ENCODE peak calls at places on chromosomes 3 and 15, in five cellular contexts. One of them, this sample, is unnamed.

GRCh38 chr3:100407977-100408532 is 6.7 kb downstream of the LNP1 start:
- DNase-seq in HS-27A: no peak
- DNase-seq in GM19239: no peak
- DNase-seq in activated T-cell treated with anti-CD3 and anti-CD28 coated beads, Interleukin-2, amount 50 U/mL, for 4 hours: no peak
- DNase-seq in stimulated activated CD4-positive, alpha-beta T cell treated with anti-CD3 and anti-CD28 coated beads, Interleukin-15, amount 100 ng/mL, for 1 hour: no peak
- DNase-seq in this sample: no peak

GRCh38 chr3:77320514-77320913 is 280.6 kb downstream of the ROBO2 start:
- DNase-seq in HS-27A: peak
- DNase-seq in GM19239: no peak
- DNase-seq in activated T-cell treated with anti-CD3 and anti-CD28 coated beads, Interleukin-2, amount 50 U/mL, for 4 hours: no peak
- DNase-seq in stimulated activated CD4-positive, alpha-beta T cell treated with anti-CD3 and anti-CD28 coated beads, Interleukin-15, amount 100 ng/mL, for 1 hour: no peak
- DNase-seq in this sample: no peak

GRCh38 chr15:74365619-74366445 is 1.6 kb downstream of the CYP11A1 start:
- DNase-seq in stimulated activated CD4-positive, alpha-beta T cell treated with anti-CD3 and anti-CD28 coated beads, Interleukin-15, amount 100 ng/mL, for 1 hour: no peak
- DNase-seq in activated T-cell treated with anti-CD3 and anti-CD28 coated beads, Interleukin-2, amount 50 U/mL, for 4 hours: no peak
- DNase-seq in GM19239: no peak
- DNase-seq in HS-27A: no peak
- DNase-seq in this sample: peak

GRCh38 chr15:51884517-51885236 is 55.2 kb downstream of the TMOD3 start:
- DNase-seq in HS-27A: no peak
- DNase-seq in activated T-cell treated with anti-CD3 and anti-CD28 coated beads, Interleukin-2, amount 50 U/mL, for 4 hours: no peak
- DNase-seq in GM19239: no peak
- DNase-seq in stimulated activated CD4-positive, alpha-beta T cell treated with anti-CD3 and anti-CD28 coated beads, Interleukin-15, amount 100 ng/mL, for 1 hour: no peak
- DNase-seq in this sample: no peak

GRCh38 chr3:97510795-97511194 is 253.8 kb upstream of the ARL6 start:
- DNase-seq in HS-27A: no peak
- DNase-seq in GM19239: no peak
- DNase-seq in activated T-cell treated with anti-CD3 and anti-CD28 coated beads, Interleukin-2, amount 50 U/mL, for 4 hours: no peak
- DNase-seq in stimulated activated CD4-positive, alpha-beta T cell treated with anti-CD3 and anti-CD28 coated beads, Interleukin-15, amount 100 ng/mL, for 1 hour: no peak
- DNase-seq in this sample: no peak

GRCh38 chr15:74327756-74328155 is 39.7 kb downstream of the CYP11A1 start:
- DNase-seq in activated T-cell treated with anti-CD3 and anti-CD28 coated beads, Interleukin-2, amount 50 U/mL, for 4 hours: no peak
- DNase-seq in stimulated activated CD4-positive, alpha-beta T cell treated with anti-CD3 and anti-CD28 coated beads, Interleukin-15, amount 100 ng/mL, for 1 hour: no peak
- DNase-seq in HS-27A: no peak
- DNase-seq in GM19239: no peak
- DNase-seq in this sample: no peak

GRCh38 chr15:67121725-67122600 is 56.6 kb downstream of the SMAD3 start:
- DNase-seq in GM19239: no peak
- DNase-seq in HS-27A: no peak
- DNase-seq in activated T-cell treated with anti-CD3 and anti-CD28 coated beads, Interleukin-2, amount 50 U/mL, for 4 hours: no peak
- DNase-seq in stimulated activated CD4-positive, alpha-beta T cell treated with anti-CD3 and anti-CD28 coated beads, Interleukin-15, amount 100 ng/mL, for 1 hour: no peak
- DNase-seq in this sample: no peak

GRCh38 chr3:154195620-154196366 is 74.6 kb downstream of the ARHGEF26 start:
- DNase-seq in stimulated activated CD4-positive, alpha-beta T cell treated with anti-CD3 and anti-CD28 coated beads, Interleukin-15, amount 100 ng/mL, for 1 hour: no peak
- DNase-seq in HS-27A: no peak
- DNase-seq in GM19239: no peak
- DNase-seq in activated T-cell treated with anti-CD3 and anti-CD28 coated beads, Interleukin-2, amount 50 U/mL, for 4 hours: no peak
- DNase-seq in this sample: no peak

GRCh38 chr3:125032100-125032643 is 23.6 kb downstream of the HEG1 start:
- DNase-seq in GM19239: peak
- DNase-seq in HS-27A: no peak
- DNase-seq in activated T-cell treated with anti-CD3 and anti-CD28 coated beads, Interleukin-2, amount 50 U/mL, for 4 hours: no peak
- DNase-seq in stimulated activated CD4-positive, alpha-beta T cell treated with anti-CD3 and anti-CD28 coated beads, Interleukin-15, amount 100 ng/mL, for 1 hour: no peak
- DNase-seq in this sample: peak

GRCh38 chr3:43723121-43723734 is 32.5 kb downstream of the ABHD5 start:
- DNase-seq in GM19239: no peak
- DNase-seq in activated T-cell treated with anti-CD3 and anti-CD28 coated beads, Interleukin-2, amount 50 U/mL, for 4 hours: no peak
- DNase-seq in stimulated activated CD4-positive, alpha-beta T cell treated with anti-CD3 and anti-CD28 coated beads, Interleukin-15, amount 100 ng/mL, for 1 hour: no peak
- DNase-seq in HS-27A: no peak
- DNase-seq in this sample: peak

GRCh38 chr15:76286231-76286879 is 24.9 kb downstream of the ETFA start:
- DNase-seq in HS-27A: no peak
- DNase-seq in activated T-cell treated with anti-CD3 and anti-CD28 coated beads, Interleukin-2, amount 50 U/mL, for 4 hours: no peak
- DNase-seq in stimulated activated CD4-positive, alpha-beta T cell treated with anti-CD3 and anti-CD28 coated beads, Interleukin-15, amount 100 ng/mL, for 1 hour: no peak
- DNase-seq in GM19239: peak
- DNase-seq in this sample: no peak

GRCh38 chr3:136772709-136773108 is 20.5 kb upstream of the STAG1 start:
- DNase-seq in HS-27A: no peak
- DNase-seq in stimulated activated CD4-positive, alpha-beta T cell treated with anti-CD3 and anti-CD28 coated beads, Interleukin-15, amount 100 ng/mL, for 1 hour: no peak
- DNase-seq in GM19239: no peak
- DNase-seq in activated T-cell treated with anti-CD3 and anti-CD28 coated beads, Interleukin-2, amount 50 U/mL, for 4 hours: no peak
- DNase-seq in this sample: no peak

GRCh38 chr15:23854535-23855252 is 167.6 kb upstream of the NDN start:
- DNase-seq in HS-27A: no peak
- DNase-seq in stimulated activated CD4-positive, alpha-beta T cell treated with anti-CD3 and anti-CD28 coated beads, Interleukin-15, amount 100 ng/mL, for 1 hour: no peak
- DNase-seq in activated T-cell treated with anti-CD3 and anti-CD28 coated beads, Interleukin-2, amount 50 U/mL, for 4 hours: no peak
- DNase-seq in GM19239: no peak
- DNase-seq in this sample: no peak

GRCh38 chr3:48564022-48564421 is 441 bp upstream of the UCN2 start:
- DNase-seq in GM19239: no peak
- DNase-seq in activated T-cell treated with anti-CD3 and anti-CD28 coated beads, Interleukin-2, amount 50 U/mL, for 4 hours: peak
- DNase-seq in HS-27A: peak
- DNase-seq in stimulated activated CD4-positive, alpha-beta T cell treated with anti-CD3 and anti-CD28 coated beads, Interleukin-15, amount 100 ng/mL, for 1 hour: no peak
- DNase-seq in this sample: peak

GRCh38 chr15:39391230-39391629 is 189.6 kb upstream of the THBS1 start:
- DNase-seq in stimulated activated CD4-positive, alpha-beta T cell treated with anti-CD3 and anti-CD28 coated beads, Interleukin-15, amount 100 ng/mL, for 1 hour: no peak
- DNase-seq in GM19239: no peak
- DNase-seq in activated T-cell treated with anti-CD3 and anti-CD28 coated beads, Interleukin-2, amount 50 U/mL, for 4 hours: no peak
- DNase-seq in HS-27A: peak
- DNase-seq in this sample: no peak

GRCh38 chr3:148319161-148319915 is 378.4 kb upstream of the AGTR1 start:
- DNase-seq in activated T-cell treated with anti-CD3 and anti-CD28 coated beads, Interleukin-2, amount 50 U/mL, for 4 hours: no peak
- DNase-seq in HS-27A: no peak
- DNase-seq in GM19239: peak
- DNase-seq in stimulated activated CD4-positive, alpha-beta T cell treated with anti-CD3 and anti-CD28 coated beads, Interleukin-15, amount 100 ng/mL, for 1 hour: no peak
- DNase-seq in this sample: peak

GRCh38 chr3:16231983-16232382 is 32.8 kb downstream of the DPH3 start:
- DNase-seq in HS-27A: no peak
- DNase-seq in GM19239: no peak
- DNase-seq in stimulated activated CD4-positive, alpha-beta T cell treated with anti-CD3 and anti-CD28 coated beads, Interleukin-15, amount 100 ng/mL, for 1 hour: no peak
- DNase-seq in activated T-cell treated with anti-CD3 and anti-CD28 coated beads, Interleukin-2, amount 50 U/mL, for 4 hours: no peak
- DNase-seq in this sample: no peak

GRCh38 chr3:122200681-122201080 is 17.2 kb downstream of the CASR start:
- DNase-seq in activated T-cell treated with anti-CD3 and anti-CD28 coated beads, Interleukin-2, amount 50 U/mL, for 4 hours: no peak
- DNase-seq in stimulated activated CD4-positive, alpha-beta T cell treated with anti-CD3 and anti-CD28 coated beads, Interleukin-15, amount 100 ng/mL, for 1 hour: no peak
- DNase-seq in GM19239: no peak
- DNase-seq in HS-27A: no peak
- DNase-seq in this sample: no peak

GRCh38 chr3:23459915-23460546 is 256.9 kb downstream of the UBE2E2 start:
- DNase-seq in HS-27A: no peak
- DNase-seq in stimulated activated CD4-positive, alpha-beta T cell treated with anti-CD3 and anti-CD28 coated beads, Interleukin-15, amount 100 ng/mL, for 1 hour: no peak
- DNase-seq in activated T-cell treated with anti-CD3 and anti-CD28 coated beads, Interleukin-2, amount 50 U/mL, for 4 hours: no peak
- DNase-seq in GM19239: no peak
- DNase-seq in this sample: no peak

GRCh38 chr15:73947651-73948050 is 21.4 kb downstream of the LOXL1 start:
- DNase-seq in GM19239: no peak
- DNase-seq in activated T-cell treated with anti-CD3 and anti-CD28 coated beads, Interleukin-2, amount 50 U/mL, for 4 hours: no peak
- DNase-seq in stimulated activated CD4-positive, alpha-beta T cell treated with anti-CD3 and anti-CD28 coated beads, Interleukin-15, amount 100 ng/mL, for 1 hour: no peak
- DNase-seq in HS-27A: no peak
- DNase-seq in this sample: no peak

GRCh38 chr3:11350374-11350773 is 78.2 kb downstream of the ATG7 start:
- DNase-seq in stimulated activated CD4-positive, alpha-beta T cell treated with anti-CD3 and anti-CD28 coated beads, Interleukin-15, amount 100 ng/mL, for 1 hour: no peak
- DNase-seq in activated T-cell treated with anti-CD3 and anti-CD28 coated beads, Interleukin-2, amount 50 U/mL, for 4 hours: no peak
- DNase-seq in HS-27A: peak
- DNase-seq in GM19239: no peak
- DNase-seq in this sample: no peak

GRCh38 chr15:83295417-83295816 is 11.0 kb upstream of the BNC1 start:
- DNase-seq in stimulated activated CD4-positive, alpha-beta T cell treated with anti-CD3 and anti-CD28 coated beads, Interleukin-15, amount 100 ng/mL, for 1 hour: no peak
- DNase-seq in activated T-cell treated with anti-CD3 and anti-CD28 coated beads, Interleukin-2, amount 50 U/mL, for 4 hours: no peak
- DNase-seq in GM19239: no peak
- DNase-seq in HS-27A: no peak
- DNase-seq in this sample: no peak

GRCh38 chr3:57977755-57978715 is 30.2 kb upstream of the FLNB start:
- DNase-seq in activated T-cell treated with anti-CD3 and anti-CD28 coated beads, Interleukin-2, amount 50 U/mL, for 4 hours: no peak
- DNase-seq in GM19239: no peak
- DNase-seq in HS-27A: no peak
- DNase-seq in stimulated activated CD4-positive, alpha-beta T cell treated with anti-CD3 and anti-CD28 coated beads, Interleukin-15, amount 100 ng/mL, for 1 hour: no peak
- DNase-seq in this sample: no peak

GRCh38 chr3:108099679-108100428 is 9.0 kb upstream of the CD47 start:
- DNase-seq in GM19239: no peak
- DNase-seq in stimulated activated CD4-positive, alpha-beta T cell treated with anti-CD3 and anti-CD28 coated beads, Interleukin-15, amount 100 ng/mL, for 1 hour: no peak
- DNase-seq in activated T-cell treated with anti-CD3 and anti-CD28 coated beads, Interleukin-2, amount 50 U/mL, for 4 hours: no peak
- DNase-seq in HS-27A: no peak
- DNase-seq in this sample: no peak

GRCh38 chr3:113873814-113874526 is 35.4 kb downstream of the GRAMD1C start:
- DNase-seq in GM19239: no peak
- DNase-seq in stimulated activated CD4-positive, alpha-beta T cell treated with anti-CD3 and anti-CD28 coated beads, Interleukin-15, amount 100 ng/mL, for 1 hour: no peak
- DNase-seq in activated T-cell treated with anti-CD3 and anti-CD28 coated beads, Interleukin-2, amount 50 U/mL, for 4 hours: no peak
- DNase-seq in HS-27A: no peak
- DNase-seq in this sample: no peak

GRCh38 chr15:60660290-60661051 is 181.5 kb upstream of the ICE2 start:
- DNase-seq in activated T-cell treated with anti-CD3 and anti-CD28 coated beads, Interleukin-2, amount 50 U/mL, for 4 hours: no peak
- DNase-seq in HS-27A: peak
- DNase-seq in stimulated activated CD4-positive, alpha-beta T cell treated with anti-CD3 and anti-CD28 coated beads, Interleukin-15, amount 100 ng/mL, for 1 hour: no peak
- DNase-seq in GM19239: peak
- DNase-seq in this sample: peak

GRCh38 chr3:10192953-10193691 is 28.4 kb downstream of the IRAK2 start:
- DNase-seq in HS-27A: peak
- DNase-seq in stimulated activated CD4-positive, alpha-beta T cell treated with anti-CD3 and anti-CD28 coated beads, Interleukin-15, amount 100 ng/mL, for 1 hour: peak
- DNase-seq in GM19239: no peak
- DNase-seq in activated T-cell treated with anti-CD3 and anti-CD28 coated beads, Interleukin-2, amount 50 U/mL, for 4 hours: peak
- DNase-seq in this sample: peak